ENCODE peak calls at places on chromosomes 4 and X, in four cellular contexts. One of them, this sample, is unnamed.

GRCh38 chr4:134337584-134337983 is 136.0 kb upstream of the PABPC4L start:
- DNase-seq in OCI-M1: no peak
- DNase-seq in stromal cell of bone marrow: no peak
- DNase-seq in Karpas-422: no peak
- DNase-seq in this sample: no peak

GRCh38 chr4:151968643-151969042 is 207.8 kb upstream of the GATB start:
- DNase-seq in OCI-M1: no peak
- DNase-seq in stromal cell of bone marrow: no peak
- DNase-seq in Karpas-422: no peak
- DNase-seq in this sample: no peak

GRCh38 chr4:64121803-64122202 is 287.4 kb downstream of the TECRL start:
- DNase-seq in OCI-M1: no peak
- DNase-seq in stromal cell of bone marrow: no peak
- DNase-seq in Karpas-422: no peak
- DNase-seq in this sample: no peak

GRCh38 chrX:149286940-149287349 is 218.2 kb downstream of the IDS start:
- DNase-seq in OCI-M1: peak; percentile 68
- DNase-seq in stromal cell of bone marrow: no peak
- DNase-seq in Karpas-422: peak; percentile 85
- DNase-seq in this sample: peak; percentile 10

GRCh38 chr4:8419222-8420041 is 21.1 kb downstream of the ACOX3 start:
- DNase-seq in OCI-M1: peak; percentile 2
- DNase-seq in stromal cell of bone marrow: no peak
- DNase-seq in Karpas-422: no peak
- DNase-seq in this sample: no peak

GRCh38 chr4:184983660-184984356 is 34.5 kb upstream of the HELT start:
- DNase-seq in OCI-M1: peak; percentile 57
- DNase-seq in stromal cell of bone marrow: peak; percentile 13
- DNase-seq in Karpas-422: peak; percentile 46
- DNase-seq in this sample: no peak

GRCh38 chrX:45191820-45192409 is 8.8 kb downstream of the DIPK2B start:
- DNase-seq in OCI-M1: no peak
- DNase-seq in stromal cell of bone marrow: no peak
- DNase-seq in Karpas-422: no peak
- DNase-seq in this sample: no peak

GRCh38 chrX:68588653-68589371 is 58.7 kb upstream of the STARD8 start:
- DNase-seq in OCI-M1: peak; percentile 44
- DNase-seq in stromal cell of bone marrow: no peak
- DNase-seq in Karpas-422: no peak
- DNase-seq in this sample: no peak

GRCh38 chr4:158805628-158806471 is 37.0 kb downstream of the FNIP2 start:
- DNase-seq in OCI-M1: peak; percentile 80
- DNase-seq in stromal cell of bone marrow: no peak
- DNase-seq in Karpas-422: no peak
- DNase-seq in this sample: no peak

GRCh38 chrX:40607381-40607780 is 15.8 kb upstream of the MPC1L start:
- DNase-seq in OCI-M1: no peak
- DNase-seq in stromal cell of bone marrow: no peak
- DNase-seq in Karpas-422: no peak
- DNase-seq in this sample: no peak

GRCh38 chrX:38221391-38221929 is 789 bp upstream of the SRPX start:
- DNase-seq in OCI-M1: no peak
- DNase-seq in stromal cell of bone marrow: no peak
- DNase-seq in Karpas-422: no peak
- DNase-seq in this sample: no peak

GRCh38 chr4:120611092-120611491 is 311.4 kb downstream of the PRDM5 start:
- DNase-seq in OCI-M1: no peak
- DNase-seq in stromal cell of bone marrow: peak; percentile 20
- DNase-seq in Karpas-422: no peak
- DNase-seq in this sample: no peak

GRCh38 chrX:12843061-12843667 is 23.7 kb upstream of the TLR7 start:
- DNase-seq in OCI-M1: no peak
- DNase-seq in stromal cell of bone marrow: no peak
- DNase-seq in Karpas-422: no peak
- DNase-seq in this sample: no peak

GRCh38 chr4:48962636-48963035 is 23.4 kb upstream of the CWH43 start:
- DNase-seq in OCI-M1: no peak
- DNase-seq in stromal cell of bone marrow: no peak
- DNase-seq in Karpas-422: no peak
- DNase-seq in this sample: no peak

GRCh38 chr4:59987289-59987688 is 1212.8 kb upstream of the ADGRL3 start:
- DNase-seq in OCI-M1: no peak
- DNase-seq in stromal cell of bone marrow: no peak
- DNase-seq in Karpas-422: no peak
- DNase-seq in this sample: no peak

GRCh38 chr4:55303818-55304217 is 42.2 kb upstream of the SRD5A3 start:
- DNase-seq in OCI-M1: peak; percentile 68
- DNase-seq in stromal cell of bone marrow: peak; percentile 18
- DNase-seq in Karpas-422: no peak
- DNase-seq in this sample: no peak

GRCh38 chrX:21373637-21374162 is 518 bp upstream of the CNKSR2 start:
- DNase-seq in OCI-M1: no peak
- DNase-seq in stromal cell of bone marrow: no peak
- DNase-seq in Karpas-422: no peak
- DNase-seq in this sample: peak; percentile 10

GRCh38 chr4:151340751-151341385 is 15.5 kb upstream of the SH3D19 start:
- DNase-seq in OCI-M1: no peak
- DNase-seq in stromal cell of bone marrow: no peak
- DNase-seq in Karpas-422: no peak
- DNase-seq in this sample: no peak

This sample was measured in activated T-helper 2 cell treated with anti-CD3 and anti-CD28 coated beads, Interferon-gamma antibody, Interleukin-2, Interleukin-4, amounts not matched to agents 10 μg/mL and 5 μg/mL and 100 μg/mL, durations not matched to agents 14 hours and 24 hours and 36 hours.